ENCODE peak calls at places on chromosomes 11 and 22, in six cellular contexts. X is brain pericyte, I is lower lobe of right lung, Y is PC-9, N is GM12891, L is AG09309. K is an unnamed sample.

GRCh38 chr11:9784602-9785315 is 120.9 kb downstream of the SWAP70 start:
- DNase-seq in N (no peak), X (no peak), Y (no peak), I (no peak), L (no peak), K (no peak)

GRCh38 chr11:131785801-131786200 is 415.4 kb downstream of the NTM start:
- DNase-seq in X (no peak), Y (no peak), I (no peak), L (no peak), N (no peak), K (no peak)

GRCh38 chr11:28697920-28698827 is 590.0 kb downstream of the METTL15 start:
- DNase-seq in L (no peak), Y (no peak), I (no peak), N (peak), X (no peak), K (peak)

GRCh38 chr11:123157995-123158394 is 37.1 kb downstream of the CLMP start:
- DNase-seq in Y (no peak), L (no peak), N (no peak), I (no peak), X (no peak), K (no peak)

GRCh38 chr22:29138556-29138955 is 65.7 kb downstream of the KREMEN1 start:
- DNase-seq in N (no peak), I (no peak), L (no peak), X (no peak), Y (no peak), K (no peak)

GRCh38 chr22:41818011-41818410 is 14.9 kb upstream of the SREBF2 start:
- DNase-seq in I (no peak), L (no peak), Y (no peak), X (no peak), N (no peak), K (no peak)

GRCh38 chr11:35145249-35145648 is 6.3 kb downstream of the CD44 start:
- DNase-seq in N (no peak), L (no peak), I (no peak), X (no peak), Y (peak), K (no peak)

GRCh38 chr11:119729581-119730346 is 764 bp upstream of the NECTIN1 start:
- DNase-seq in Y (no peak), N (no peak), I (peak), X (no peak), L (no peak), K (no peak)

GRCh38 chr22:19325296-19325950 is 33.9 kb upstream of the CLTCL1 start:
- DNase-seq in N (no peak), I (no peak), L (no peak), X (no peak), Y (no peak), K (no peak)